ENCODE peak calls at places on chromosomes 16 and 17, in four cellular contexts. J is RWPE2; T is AG04450; W is CD8-positive, alpha-beta T cell. X is an unnamed sample.

GRCh38 chr17:21303441-21304065 is 19.0 kb downstream of the MAP2K3 start:
- DNase-seq in T (no peak), J (peak), W (no peak), X (no peak)

GRCh38 chr16:28527985-28528384 is 10.8 kb downstream of the NUPR1 start:
- DNase-seq in T (no peak), W (no peak), J (no peak), X (no peak)

GRCh38 chr16:67055712-67056487 is 27.0 kb downstream of the CBFB start:
- DNase-seq in J (no peak), T (peak), W (no peak), X (no peak)

GRCh38 chr17:36755586-36755985 is 154.2 kb downstream of the MRM1 start:
- DNase-seq in T (no peak), W (peak), J (no peak), X (peak)

GRCh38 chr17:37047631-37048104 is 98.9 kb downstream of the AATF start:
- DNase-seq in T (peak), J (no peak), W (peak), X (peak)

GRCh38 chr17:67281736-67282135 is 36.7 kb upstream of the HELZ start:
- DNase-seq in J (peak), T (no peak), W (no peak), X (no peak)

GRCh38 chr16:28529124-28529523 is 9.7 kb downstream of the NUPR1 start:
- DNase-seq in J (no peak), W (no peak), T (no peak), X (no peak)

GRCh38 chr16:4693956-4694663 is 748 bp downstream of the NUDT16L1 start:
- DNase-seq in W (peak), T (peak), J (peak), X (peak)

GRCh38 chr17:73283841-73284282 is 22.2 kb upstream of the CPSF4L start:
- DNase-seq in J (no peak), W (no peak), T (no peak), X (peak)

GRCh38 chr16:22945361-22945760 is 131.4 kb downstream of the HS3ST2 start:
- DNase-seq in J (no peak), W (no peak), T (no peak), X (no peak)

GRCh38 chr16:53743149-53743566 is 39.2 kb downstream of the FTO start:
- DNase-seq in T (no peak), J (no peak), W (no peak), X (peak)

GRCh38 chr16:22174642-22175041 is 12.3 kb downstream of the SDR42E2 start:
- DNase-seq in T (no peak), W (no peak), J (no peak), X (no peak)

GRCh38 chr17:74231846-74232713 is 18.7 kb downstream of the TTYH2 start:
- DNase-seq in T (no peak), W (no peak), J (peak), X (no peak)

GRCh38 chr17:80159984-80160383 is 9.8 kb upstream of the CARD14 start:
- DNase-seq in J (no peak), T (no peak), W (no peak), X (no peak)

GRCh38 chr17:27407916-27408846 is 48.1 kb upstream of the KSR1 start:
- DNase-seq in T (no peak), J (no peak), W (no peak), X (no peak)
- TF ChIP-seq CTCF in T (peak), J (no peak), W (no peak), X (no peak)

GRCh38 chr17:76706817-76707216 is 3.9 kb downstream of the MXRA7 start:
- DNase-seq in W (no peak), T (no peak), J (no peak), X (no peak)
- TF ChIP-seq CTCF in W (no peak), T (no peak), J (no peak), X (no peak)

GRCh38 chr16:56419740-56420548 is 5.4 kb downstream of the AMFR start:
- DNase-seq in W (no peak), J (no peak), T (no peak), X (no peak)
- TF ChIP-seq CTCF in W (no peak), J (no peak), T (no peak), X (no peak)

GRCh38 chr17:19336938-19337711 is 25.4 kb downstream of the B9D1 start:
- DNase-seq in J (no peak), W (no peak), T (no peak), X (no peak)
- TF ChIP-seq CTCF in J (no peak), W (no peak), T (no peak), X (no peak)

X was measured in endothelial cell.